ENCODE peak calls at places on chromosome X, in eight cellular contexts. H is fibroblast of pulmonary artery; L is ACHN; C is activated CD4-positive, alpha-beta T cell treated with anti-CD3 and anti-CD28 coated beads for 48 hours; D is NAMALWA; S is amniotic stem cell; E is spleen; P is Right ventricle myocardium superior. O is an unnamed sample.

GRCh38 chrX:140141444-140142029 is 176.2 kb upstream of the CXorf66 start:
- DNase-seq in H (peak; percentile 32), L (peak; percentile 16), C (peak; percentile 17), D (peak; percentile 54), S (no peak), E (no peak), P (no peak), O (no peak)

GRCh38 chrX:15059488-15059887 is 186.3 kb downstream of the MOSPD2 start:
- DNase-seq in H (no peak), L (no peak), C (no peak), D (no peak), S (no peak), E (no peak), P (no peak), O (no peak)

GRCh38 chrX:87664381-87664780 is 146.8 kb downstream of the KLHL4 start:
- DNase-seq in H (peak; percentile 68), L (peak; percentile 28), C (no peak), D (peak; percentile 24), S (no peak), E (no peak), P (no peak), O (no peak)

GRCh38 chrX:52979993-52980392 is 21.7 kb upstream of the FAM156A start:
- DNase-seq in H (peak; percentile 19), L (no peak), C (no peak), D (no peak), S (no peak), E (no peak), P (no peak), O (no peak)

GRCh38 chrX:132044953-132045352 is 21.9 kb downstream of the STK26 start:
- DNase-seq in H (no peak), L (no peak), C (no peak), D (no peak), S (no peak), E (no peak), P (no peak), O (no peak)

GRCh38 chrX:1248381-1249061 is 20.1 kb upstream of the CSF2RA start:
- DNase-seq in H (no peak), L (peak; percentile 3), C (peak; percentile 41), D (no peak), S (no peak), E (peak; percentile 79), P (peak; percentile 43), O (no peak)

GRCh38 chrX:153642313-153642654 is 4.7 kb upstream of the DUSP9 start:
- DNase-seq in H (no peak), L (no peak), C (no peak), D (no peak), S (no peak), E (peak; percentile 69), P (no peak), O (peak; percentile 31)

GRCh38 chrX:15985937-15986336 is 131.3 kb upstream of the AP1S2 start:
- DNase-seq in H (no peak), L (no peak), C (peak; percentile 48), D (no peak), S (no peak), E (no peak), P (no peak), O (no peak)

O was measured in upper lobe of right lung.